ENCODE peak calls at places on chromosome 22, in nine cellular contexts. F is kidney, W is astrocyte of the spinal cord, J is mammary epithelial cell, G is IMR-90, X is spleen, K is HFF-Myc, H is HCT116, D is nephron progenitor cell. T is an unnamed sample.
A peak's percentile ranks its signal among the peaks of the same experiment; 100 is the strongest.

GRCh38 chr22:26479792-26480610 is 3.6 kb downstream of the HPS4 start:
- DNase-seq in W (no peak), H (no peak), K (no peak), J (no peak), D (no peak), G (no peak), F (no peak), X (no peak), T (no peak)

GRCh38 chr22:46187862-46188261 is 37.5 kb downstream of the PPARA start:
- DNase-seq in W (no peak), D (no peak), X (no peak), G (no peak), H (peak; percentile 19), F (no peak), K (no peak), J (peak; percentile 26), T (no peak)

GRCh38 chr22:45008853-45009751 is 703 bp downstream of the PHF21B start:
- DNase-seq in G (no peak), J (peak; percentile 33), K (no peak), H (no peak), D (peak; percentile 53), W (peak; percentile 15), X (no peak), F (peak; percentile 77), T (no peak)

GRCh38 chr22:45454260-45454659 is 40.8 kb downstream of the RIBC2 start:
- DNase-seq in X (no peak), F (no peak), W (peak; percentile 44), G (peak; percentile 49), J (no peak), D (no peak), K (peak; percentile 95), H (no peak), T (no peak)

GRCh38 chr22:28075260-28075981 is 156.4 kb upstream of the PITPNB start:
- DNase-seq in D (no peak), X (no peak), J (peak; percentile 52), K (peak; percentile 68), W (peak; percentile 79), F (no peak), H (no peak), G (peak; percentile 91), T (no peak)

GRCh38 chr22:41009222-41009948 is 58.2 kb downstream of the RBX1 start:
- DNase-seq in H (no peak), F (no peak), W (peak; percentile 64), D (no peak), X (no peak), G (peak; percentile 91), K (peak; percentile 79), J (peak; percentile 29), T (no peak)

GRCh38 chr22:29267858-29268510 is at the start of the genes EWSR1 and RHBDD3:
- DNase-seq in W (peak; percentile 98), X (peak; percentile 97), J (peak; percentile 95), F (peak; percentile 98), K (peak; percentile 71), H (peak; percentile 94), D (peak; percentile 98), G (peak; percentile 97), T (peak; percentile 96)

GRCh38 chr22:46452195-46453005 is 85.0 kb downstream of the CELSR1 start:
- DNase-seq in J (no peak), H (no peak), D (no peak), F (peak; percentile 68), X (no peak), W (no peak), K (no peak), G (no peak), T (no peak)

GRCh38 chr22:20206709-20207215 is 55.9 kb upstream of the CCDC188 start:
- DNase-seq in K (no peak), F (no peak), G (peak; percentile 22), W (no peak), J (peak; percentile 29), D (no peak), X (no peak), H (no peak), T (no peak)

GRCh38 chr22:44347098-44347497 is 34.3 kb upstream of the SHISAL1 start:
- DNase-seq in H (no peak), F (no peak), D (no peak), J (no peak), W (no peak), G (peak; percentile 48), K (no peak), X (no peak), T (no peak)

GRCh38 chr22:35589071-35589735 is 27.9 kb downstream of the MB start:
- DNase-seq in W (peak; percentile 44), H (peak; percentile 57), F (peak; percentile 52), J (peak; percentile 96), X (no peak), K (peak; percentile 17), G (peak; percentile 77), D (no peak), T (no peak)

GRCh38 chr22:17349172-17349571 is 20.1 kb upstream of the CECR2 start:
- DNase-seq in G (no peak), F (no peak), D (no peak), K (no peak), J (no peak), H (no peak), W (no peak), X (no peak), T (no peak)

GRCh38 chr22:50216161-50216683 is 15.4 kb downstream of the SELENOO start:
- DNase-seq in G (no peak), K (no peak), D (no peak), F (no peak), J (no peak), H (no peak), W (no peak), X (no peak), T (no peak)

GRCh38 chr22:28175730-28176492 is 256.9 kb upstream of the PITPNB start:
- DNase-seq in K (no peak), D (no peak), H (no peak), X (no peak), G (no peak), J (peak; percentile 22), F (no peak), W (no peak), T (no peak)

GRCh38 chr22:20021196-20022181 is 579 bp downstream of the TANGO2 start:
- DNase-seq in H (no peak), K (no peak), W (peak; percentile 20), J (no peak), F (peak; percentile 83), D (peak; percentile 45), G (peak; percentile 54), X (no peak), T (no peak)

GRCh38 chr22:44353063-44353440 is 40.3 kb upstream of the SHISAL1 start:
- DNase-seq in J (no peak), H (no peak), G (no peak), K (no peak), X (peak; percentile 47), F (peak; percentile 46), D (no peak), W (no peak), T (no peak)

GRCh38 chr22:39311592-39312400 is 7.6 kb downstream of the RPL3 start:
- DNase-seq in X (no peak), F (no peak), H (no peak), J (no peak), W (no peak), D (no peak), G (no peak), K (no peak), T (no peak)

GRCh38 chr22:22545084-22545483 is 14.0 kb downstream of the PRAME start:
- DNase-seq in D (no peak), K (no peak), H (no peak), X (no peak), F (no peak), W (no peak), J (no peak), G (no peak), T (no peak)

GRCh38 chr22:37634505-37635002 is 4.9 kb upstream of the SH3BP1 start:
- DNase-seq in J (no peak), X (peak; percentile 82), H (no peak), K (no peak), W (peak; percentile 22), D (peak; percentile 22), G (no peak), F (no peak), T (no peak)
- TF ChIP-seq CTCF in J (peak; percentile 22), X (no peak), H (peak; percentile 39), K (peak; percentile 10), W (peak; percentile 29), D (no peak), G (peak; percentile 24), F (no peak), T (peak; percentile 37)

GRCh38 chr22:43113516-43114251 is 3.1 kb downstream of the BIK start:
- DNase-seq in H (no peak), X (no peak), W (no peak), D (no peak), F (no peak), K (no peak), J (no peak), G (no peak), T (no peak)

GRCh38 chr22:43109921-43110443 is 568 bp upstream of the BIK start:
- DNase-seq in J (no peak), K (no peak), W (no peak), D (peak; percentile 51), F (no peak), H (no peak), G (no peak), X (no peak), T (no peak)

GRCh38 chr22:43110927-43111623 is 525 bp downstream of the BIK start:
- DNase-seq in K (no peak), D (peak; percentile 26), J (peak; percentile 33), H (no peak), W (no peak), F (no peak), G (no peak), X (peak; percentile 84), T (peak; percentile 60)

GRCh38 chr22:43109511-43109910 is 1.0 kb upstream of the BIK start:
- DNase-seq in D (no peak), K (no peak), X (no peak), J (no peak), G (no peak), H (no peak), F (no peak), W (no peak), T (no peak)

GRCh38 chr22:43110444-43110926 is at the start of gene BIK:
- DNase-seq in J (peak; percentile 37), K (no peak), F (peak; percentile 83), H (no peak), G (no peak), X (peak; percentile 84), D (peak; percentile 62), W (no peak), T (peak; percentile 64)
- TF ChIP-seq CTCF in J (no peak), K (peak; percentile 23), F (peak; percentile 18), H (no peak), G (peak; percentile 20), X (no peak), D (no peak), W (peak; percentile 8), T (peak; percentile 15)

DNA sequence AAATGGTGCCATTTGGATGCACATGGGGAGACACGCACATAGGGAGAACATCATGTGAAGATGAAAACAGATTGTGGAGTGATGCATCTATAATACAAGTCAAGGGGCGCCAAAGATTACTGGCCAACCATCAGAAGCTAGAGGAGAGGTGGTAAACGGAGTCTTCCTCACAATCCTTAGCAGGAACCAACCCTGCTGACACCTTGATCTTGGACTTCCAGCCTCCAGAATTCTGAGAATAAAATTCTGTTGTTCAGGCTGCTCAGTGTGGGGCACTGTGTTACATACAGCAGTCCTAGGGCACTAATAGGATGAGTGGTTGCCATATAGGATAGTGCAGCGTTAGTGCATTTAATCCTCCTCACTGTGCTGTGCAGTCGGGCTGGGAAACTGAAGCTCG is 8.0 kb upstream of the SEC14L4 start:
- DNase-seq in J (no peak), F (peak; percentile 1), W (no peak), D (no peak), X (no peak), K (no peak), G (no peak), H (no peak), T (no peak)
- TF ChIP-seq CTCF in J (no peak), F (no peak), W (no peak), D (no peak), X (no peak), K (no peak), G (no peak), H (no peak), T (no peak)

GRCh38 chr22:37636186-37636948 is 3.1 kb upstream of the SH3BP1 start:
- DNase-seq in W (peak; percentile 84), G (peak; percentile 75), K (peak; percentile 96), F (no peak), H (no peak), J (no peak), D (no peak), X (peak; percentile 85), T (no peak)
- TF ChIP-seq CTCF in W (peak; percentile 59), G (peak; percentile 43), K (peak; percentile 52), F (no peak), H (peak; percentile 48), J (no peak), D (no peak), X (no peak), T (peak; percentile 22)